ENCODE peak calls at places on chromosomes 2 and 18, in six cellular contexts. T, O, Y, Z, H and Q are unnamed samples. For H3K4me1 and H3K9me3, the result is how much of the 10 kb centered on the place peaks cover.

GRCh38 chr2:207225773-207226172 is 60.0 kb upstream of the KLF7 start:
- DNase-seq in T (no peak), O (no peak), H (no peak), Y (no peak), Z (no peak), Q (no peak)

GRCh38 chr2:124267821-124268220 is 242.7 kb downstream of the CNTNAP5 start:
- DNase-seq in O (no peak), Y (no peak), H (no peak), T (no peak), Z (no peak), Q (no peak)

GRCh38 chr18:42614619-42615293 is 500.7 kb downstream of the RIT2 start:
- DNase-seq in H (no peak), Z (no peak), T (no peak), O (no peak), Y (no peak), Q (no peak)

GRCh38 chr2:219447242-219448098 is 12.8 kb downstream of the SPEG start:
- DNase-seq in T (no peak), Z (no peak), O (no peak), H (no peak), Y (no peak), Q (no peak)

GRCh38 chr2:55416826-55417568 is 2.7 kb downstream of the CCDC88A start:
- DNase-seq in Z (no peak), Y (no peak), O (no peak), H (no peak), T (no peak), Q (no peak)

GRCh38 chr2:215900203-215900611 is 113.1 kb downstream of the MREG start:
- DNase-seq in Y (no peak), H (no peak), O (no peak), T (no peak), Z (peak), Q (no peak)

GRCh38 chr2:162710282-162710891 is 128.2 kb downstream of the KCNH7 start:
- DNase-seq in Z (peak), T (no peak), Y (no peak), O (no peak), H (no peak), Q (no peak)

GRCh38 chr2:76998713-76999112 is 523.5 kb downstream of the LRRTM4 start:
- DNase-seq in T (no peak), Y (no peak), Z (no peak), H (no peak), O (no peak), Q (no peak)

GRCh38 chr2:212958757-212959295 is 192.6 kb downstream of the IKZF2 start:
- DNase-seq in H (no peak), O (no peak), Y (no peak), Z (no peak), T (no peak), Q (no peak)

GRCh38 chr2:23429036-23429435 is 44.1 kb downstream of the KLHL29 start:
- DNase-seq in Z (no peak), Y (no peak), H (no peak), O (no peak), T (no peak), Q (no peak)

GRCh38 chr2:44969936-44970335 is 28.4 kb downstream of the SIX3 start:
- DNase-seq in H (no peak), Y (no peak), T (no peak), O (no peak), Z (no peak), Q (no peak)

GRCh38 chr2:219041252-219041651 is at the start of gene CFAP65:
- DNase-seq in Y (no peak), Z (no peak), O (peak), H (no peak), T (peak), Q (no peak)

GRCh38 chr2:31401580-31401979 is 13.0 kb downstream of the XDH start:
- DNase-seq in T (no peak), H (no peak), Y (no peak), O (no peak), Z (no peak), Q (peak)

GRCh38 chr2:209463835-209464234 is 40.0 kb downstream of the MAP2 start:
- DNase-seq in T (no peak), Y (no peak), O (no peak), Z (no peak), H (no peak), Q (no peak)

GRCh38 chr2:205988274-205988673 is 97.7 kb downstream of the INO80D start:
- DNase-seq in O (no peak), H (no peak), Z (no peak), T (no peak), Y (no peak), Q (no peak)

GRCh38 chr2:118374974-118375745 is 286.9 kb downstream of the INSIG2 start:
- DNase-seq in Y (no peak), T (no peak), O (no peak), Z (no peak), H (no peak), Q (no peak)

GRCh38 chr2:138716183-138716582 is 64.0 kb downstream of the NXPH2 start:
- DNase-seq in O (peak), H (no peak), Y (no peak), T (no peak), Z (no peak), Q (no peak)

GRCh38 chr2:110888401-110888800 is 156.0 kb downstream of the ACOXL start:
- DNase-seq in Z (no peak), Y (no peak), H (no peak), O (no peak), T (no peak), Q (no peak)

GRCh38 chr2:42297322-42297936 is 63.6 kb downstream of the COX7A2L start:
- DNase-seq in O (no peak), H (no peak), T (no peak), Z (no peak), Y (no peak), Q (no peak)

GRCh38 chr2:128315829-128316776 is 2.6 kb downstream of the HS6ST1 start:
- DNase-seq in Y (no peak), T (no peak), O (no peak), Z (no peak), H (no peak), Q (no peak)

GRCh38 chr2:68730828-68731227 is 3.8 kb upstream of the ARHGAP25 start:
- DNase-seq in T (no peak), Y (no peak), Z (no peak), H (no peak), O (no peak), Q (no peak)

GRCh38 chr2:13390676-13391075 is 673.9 kb downstream of the TRIB2 start:
- DNase-seq in Z (no peak), T (no peak), Y (no peak), O (no peak), H (no peak), Q (no peak)

GRCh38 chr18:43034683-43035500 is 80.6 kb downstream of the RIT2 start:
- DNase-seq in H (peak), T (no peak), Z (no peak), O (no peak), Y (no peak), Q (peak)

GRCh38 chr2:64295326-64296149 is 151.3 kb upstream of the PELI1 start:
- DNase-seq in T (no peak), Y (no peak), Z (no peak), H (no peak), O (no peak), Q (no peak)

GRCh38 chr2:65366595-65367125 is 65.7 kb downstream of the SPRED2 start:
- DNase-seq in T (peak), H (no peak), Y (peak), Z (peak), O (peak), Q (no peak)

GRCh38 chr2:163987175-163987574 is 251.4 kb upstream of the FIGN start:
- DNase-seq in H (no peak), Z (no peak), O (no peak), Y (no peak), T (no peak), Q (no peak)

GRCh38 chr2:64324746-64325410 is 129.1 kb upstream of the LGALSL start:
- DNase-seq in T (no peak), O (no peak), Z (no peak), Y (no peak), H (no peak), Q (no peak)

GRCh38 chr2:42092084-42092996 is 44.5 kb downstream of the PKDCC start:
- DNase-seq in T (no peak), Y (no peak), Z (peak), H (no peak), O (no peak), Q (peak)

GRCh38 chr2:22992446-22992845 is 392.5 kb upstream of the KLHL29 start:
- DNase-seq in O (no peak), Y (no peak), H (no peak), T (no peak), Z (no peak), Q (no peak)

GRCh38 chr2:8536686-8537571 is 144.9 kb upstream of the ID2 start:
- DNase-seq in Y (no peak), T (peak), O (no peak), H (no peak), Z (no peak), Q (no peak)

GRCh38 chr2:65877331-65877791 is 445.0 kb upstream of the SPRED2 start:
- DNase-seq in T (no peak), Y (no peak), H (no peak), O (no peak), Z (no peak), Q (no peak)

GRCh38 chr2:121648611-121649401 is 456 bp downstream of the CLASP1 start:
- DNase-seq in Z (peak), T (peak), O (no peak), H (no peak), Y (no peak), Q (peak)

GRCh38 chr18:79613186-79613931 is 66.2 kb upstream of the CTDP1 start:
- DNase-seq in Z (no peak), O (no peak), H (no peak), Y (no peak), T (no peak), Q (no peak)

GRCh38 chr2:124254621-124255020 is 229.5 kb downstream of the CNTNAP5 start:
- DNase-seq in Z (no peak), H (no peak), O (no peak), T (no peak), Y (no peak), Q (no peak)

GRCh38 chr18:43277164-43277600 is at the start of gene SYT4:
- DNase-seq in H (peak), Y (no peak), O (no peak), Z (peak), T (no peak), Q (peak)

GRCh38 chr2:98472132-98472650 is 27.5 kb downstream of the INPP4A start:
- DNase-seq in T (peak), O (no peak), Y (no peak), Z (no peak), H (no peak), Q (no peak)

GRCh38 chr18:75256376-75256775 is 45.8 kb downstream of the TSHZ1 start:
- DNase-seq in O (no peak), T (no peak), H (no peak), Y (no peak), Z (no peak), Q (no peak)

GRCh38 chr2:197606180-197606579 is 69.2 kb downstream of the RFTN2 start:
- DNase-seq in T (no peak), H (no peak), O (no peak), Y (peak), Z (no peak), Q (no peak)

GRCh38 chr2:132416996-132417395 is 391 bp downstream of the GPR39 start:
- DNase-seq in H (no peak), Z (no peak), Y (no peak), O (no peak), T (no peak), Q (no peak)

GRCh38 chr2:132420776-132421175 is 4.2 kb downstream of the GPR39 start:
- DNase-seq in H (no peak), O (no peak), T (no peak), Z (no peak), Y (no peak), Q (no peak)

GRCh38 chr2:132416080-132416911 is at the start of gene GPR39:
- DNase-seq in O (peak), T (peak), Z (peak), Y (no peak), H (peak), Q (peak)

GRCh38 chr2:132415256-132416079 is 1.1 kb upstream of the GPR39 start:
- DNase-seq in Z (no peak), O (no peak), T (no peak), Y (no peak), H (no peak), Q (no peak)

GRCh38 chr2:132417430-132418035 is 928 bp downstream of the GPR39 start:
- DNase-seq in O (no peak), Z (no peak), H (no peak), T (no peak), Y (no peak), Q (no peak)
- H3K4me1 ChIP-seq in O (under half), Z (under half), H (under half), T (under half), Y (under half), Q (under half)

DNA sequence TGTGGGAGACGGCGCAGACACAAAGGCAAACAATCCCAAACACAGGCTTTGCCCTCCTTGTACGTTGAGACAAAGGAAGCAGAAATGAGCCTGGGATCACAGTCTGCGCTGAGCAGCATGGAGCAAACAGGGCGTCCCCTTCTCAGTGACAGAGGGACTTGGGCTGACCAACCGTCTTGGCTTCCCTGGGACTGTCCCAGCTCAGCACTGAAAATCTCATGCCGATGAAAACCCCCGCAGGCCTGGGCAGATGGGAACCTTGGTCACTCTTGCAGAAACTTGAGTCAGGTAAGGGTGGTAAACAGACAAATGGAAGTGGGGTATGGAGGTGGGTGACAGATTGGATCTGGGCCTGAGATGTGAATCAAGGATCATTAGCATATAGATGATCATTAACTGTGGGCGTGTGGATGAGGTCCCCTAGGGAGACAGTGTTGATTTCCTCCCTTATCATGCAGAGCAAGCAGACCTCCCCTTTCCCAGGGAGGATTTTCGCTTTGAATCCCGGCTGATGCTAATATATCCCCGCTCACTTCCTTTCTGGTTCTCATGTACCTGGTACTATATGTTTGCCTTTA is 19.1 kb upstream of the SH3BP4 start:
- DNase-seq in H (no peak), T (no peak), Z (no peak), O (no peak), Y (no peak), Q (peak)
- H3K9me3 ChIP-seq in H (under half), T (under half), Z (under half), O (under half), Y (under half), Q (under half)

DNA sequence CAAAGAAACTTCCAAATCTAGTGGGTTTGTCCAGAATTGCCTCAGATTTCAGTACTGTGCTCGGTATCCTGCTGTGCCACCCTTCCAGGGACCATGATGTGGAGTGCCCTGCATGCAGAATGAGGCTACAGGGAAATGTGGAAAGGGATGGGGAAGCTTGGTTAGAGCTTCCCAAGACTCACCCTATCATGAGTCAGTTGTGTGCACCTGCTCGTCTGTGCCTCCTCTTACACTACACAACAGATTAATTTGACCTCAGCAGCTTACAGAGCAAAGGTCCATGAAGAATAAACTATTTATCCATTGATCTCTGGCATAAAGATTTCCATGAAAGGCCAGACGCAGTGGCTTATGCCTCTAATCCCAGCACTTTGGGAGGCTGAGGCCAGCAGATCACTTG is 21.3 kb upstream of the NCK2 start:
- DNase-seq in H (no peak), Y (no peak), T (no peak), Z (no peak), O (no peak), Q (no peak)
- TF ChIP-seq ZNF274 in H (no peak), Y (no peak), T (no peak), Z (no peak), O (no peak), Q (no peak)

GRCh38 chr2:53508667-53509066 is 258.9 kb upstream of the CHAC2 start:
- DNase-seq in O (no peak), T (no peak), Z (no peak), H (no peak), Y (no peak), Q (no peak)
- H3K4me1 ChIP-seq in O (under half), T (under half), Z (under half), H (under half), Y (under half), Q (under half)

GRCh38 chr2:5145801-5146200 is 546.4 kb upstream of the SOX11 start:
- DNase-seq in T (no peak), Z (no peak), Y (no peak), H (no peak), O (no peak), Q (no peak)

GRCh38 chr2:5145053-5145452 is 547.1 kb upstream of the SOX11 start:
- DNase-seq in T (no peak), Y (no peak), Z (no peak), H (no peak), O (no peak), Q (no peak)

GRCh38 chr2:5148392-5149085 is 543.6 kb upstream of the SOX11 start:
- DNase-seq in T (no peak), Y (no peak), Z (no peak), H (no peak), O (no peak), Q (no peak)

DNA sequence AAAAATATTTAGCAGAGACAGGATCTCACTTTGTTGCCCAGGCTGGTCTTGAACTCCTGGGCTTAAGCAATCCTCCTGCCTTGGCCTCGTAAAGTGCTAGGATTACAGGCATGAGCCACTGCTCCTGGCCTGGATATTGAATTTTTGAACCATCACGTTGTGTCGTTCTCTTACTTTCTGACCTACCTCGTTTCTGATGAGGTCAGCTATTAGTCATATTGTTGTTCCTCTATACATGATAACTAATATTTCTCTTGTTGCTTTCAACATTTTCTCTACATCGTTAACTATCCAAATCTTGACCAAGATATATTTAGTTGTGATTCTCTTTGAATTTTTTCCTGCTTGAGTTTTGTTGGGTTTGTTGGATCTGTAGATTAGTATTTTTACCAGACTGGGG is 541.3 kb upstream of the SOX11 start:
- DNase-seq in Z (no peak), T (no peak), O (no peak), H (no peak), Y (no peak), Q (no peak)
- H3K9me3 ChIP-seq in Z (half or more), T (under half), O (under half), H (under half), Y (under half), Q (under half)

GRCh38 chr2:231644426-231644825 is 51.8 kb downstream of the TEX44 start:
- DNase-seq in H (no peak), Y (no peak), O (no peak), Z (no peak), T (no peak), Q (no peak)

GRCh38 chr2:231642631-231643493 is 50.2 kb downstream of the TEX44 start:
- DNase-seq in Y (peak), Z (peak), H (no peak), O (peak), T (peak), Q (no peak)

GRCh38 chr2:231643494-231643888 is 50.8 kb downstream of the TEX44 start:
- DNase-seq in Z (no peak), H (no peak), O (no peak), Y (no peak), T (no peak), Q (no peak)

GRCh38 chr2:231648579-231649174 is 56.0 kb downstream of the TEX44 start:
- DNase-seq in T (no peak), O (peak), H (no peak), Y (no peak), Z (peak), Q (no peak)

DNA sequence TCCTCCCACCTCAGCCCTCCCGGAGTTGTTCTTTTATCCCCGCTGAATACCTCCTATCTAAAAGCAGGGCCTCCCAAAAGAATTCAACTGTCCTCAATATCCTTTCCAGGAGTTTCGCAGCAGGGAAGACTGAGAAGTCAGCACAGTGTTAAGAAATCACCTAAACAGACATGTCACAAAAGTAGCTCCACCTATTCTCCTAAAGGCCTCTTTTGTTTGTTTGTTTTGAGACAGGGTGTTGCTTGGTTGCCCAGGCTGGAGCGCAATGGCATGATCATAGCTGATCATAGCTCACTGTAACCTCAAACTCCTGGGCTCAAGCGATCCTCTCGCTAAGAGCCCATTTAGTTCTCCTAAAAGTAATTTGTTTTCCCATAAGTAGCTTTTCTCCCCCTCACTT is 53.8 kb downstream of the TEX44 start:
- DNase-seq in H (no peak), O (no peak), Z (no peak), T (no peak), Y (no peak), Q (no peak)
- TF ChIP-seq ZNF274 in H (no peak), O (no peak), Z (no peak), T (no peak), Y (no peak), Q (no peak)

DNA sequence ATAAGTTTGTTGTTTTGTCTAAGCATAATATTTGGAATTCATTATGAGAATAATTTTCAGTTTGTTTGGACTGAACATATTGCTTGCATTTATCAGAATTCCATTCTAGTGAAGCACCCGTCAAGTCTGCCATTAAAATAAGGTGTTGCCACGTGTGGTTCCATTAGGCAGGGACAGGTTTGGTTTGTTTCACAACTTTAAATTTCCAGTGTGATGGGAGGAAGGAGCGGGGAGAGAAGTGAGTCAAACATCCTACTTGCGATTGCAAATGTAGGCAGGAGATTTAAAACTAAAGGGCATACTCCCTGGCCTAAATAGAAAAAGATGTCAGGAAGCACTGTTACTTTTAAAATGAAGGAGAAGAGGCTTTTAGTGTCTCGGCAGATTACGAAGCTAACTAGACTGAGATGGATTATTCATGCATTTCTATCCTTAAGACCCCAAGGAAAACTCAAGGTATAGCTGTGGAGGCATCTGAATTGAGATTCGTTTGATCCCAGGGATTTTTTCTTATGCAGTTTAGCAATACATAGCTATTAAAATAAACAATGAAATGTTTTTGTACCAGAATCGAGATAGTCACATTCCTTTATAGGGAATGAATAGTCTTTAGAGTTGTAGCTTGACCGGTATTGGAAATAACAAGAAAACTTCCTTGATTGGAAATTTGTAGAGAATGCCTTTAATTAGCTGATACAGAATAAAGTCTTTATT is 19.8 kb downstream of the GRHL1 start:
- DNase-seq in T (no peak), Y (no peak), Z (no peak), O (no peak), H (no peak), Q (no peak)
- H3K4me1 ChIP-seq in T (under half), Y (under half), Z (under half), O (under half), H (under half), Q (under half)

GRCh38 chr2:80968450-80968849 is 663.9 kb upstream of the LRRTM1 start:
- DNase-seq in O (no peak), H (no peak), Z (no peak), Y (no peak), T (no peak), Q (peak)
- H3K9me3 ChIP-seq in O (under half), H (under half), Z (half or more), Y (under half), T (under half), Q (under half)